ENCODE peak calls at places on chromosomes 12 and 14, in five cellular contexts. L is BE2C, N is uterus, J is LoVo, R is GM04504. M is an unnamed sample.
A peak's percentile ranks its signal among the peaks of the same experiment; 100 is the strongest.

GRCh38 chr14:24428628-24429394 is 657 bp downstream of the CBLN3 start:
- DNase-seq in L (no peak), N (peak; percentile 22), J (no peak), R (no peak), M (no peak)

GRCh38 chr12:47378907-47379306 is 299.1 kb upstream of the AMIGO2 start:
- DNase-seq in L (no peak), N (no peak), J (no peak), R (no peak), M (no peak)

GRCh38 chr14:93343266-93343665 is 3.7 kb upstream of the COX8C start:
- DNase-seq in L (no peak), N (no peak), J (no peak), R (no peak), M (no peak)

GRCh38 chr12:50458606-50459005 is 46.2 kb upstream of the DIP2B start:
- DNase-seq in L (no peak), N (no peak), J (no peak), R (no peak), M (no peak)

GRCh38 chr12:53006810-53007742 is 820 bp downstream of the EIF4B start:
- DNase-seq in L (peak; percentile 91), N (peak; percentile 54), J (peak; percentile 90), R (no peak), M (peak; percentile 62)

GRCh38 chr12:3491938-3492867 is 1.2 kb downstream of the PRMT8 start:
- DNase-seq in L (no peak), N (no peak), J (peak; percentile 57), R (peak; percentile 12), M (peak; percentile 47)

GRCh38 chr12:109767991-109768900 is 54.6 kb downstream of the FAM222A start:
- DNase-seq in L (peak; percentile 14), N (no peak), J (no peak), R (no peak), M (peak; percentile 22)

GRCh38 chr12:109461049-109461845 is 15.9 kb downstream of the KCTD10 start:
- DNase-seq in L (no peak), N (no peak), J (peak; percentile 24), R (no peak), M (peak; percentile 20)

GRCh38 chr12:9626291-9626690 is 18.6 kb upstream of the KLRB1 start:
- DNase-seq in L (no peak), N (no peak), J (no peak), R (no peak), M (no peak)

GRCh38 chr14:92589213-92589852 is 75.8 kb downstream of the RIN3 start:
- DNase-seq in L (no peak), N (peak; percentile 37), J (no peak), R (no peak), M (no peak)

GRCh38 chr12:103771466-103771865 is 69.6 kb downstream of the NT5DC3 start:
- DNase-seq in L (peak; percentile 62), N (peak; percentile 56), J (no peak), R (peak; percentile 25), M (peak; percentile 40)

GRCh38 chr12:131085125-131085815 is 131.6 kb downstream of the ADGRD1 start:
- DNase-seq in L (peak; percentile 2), N (no peak), J (no peak), R (no peak), M (no peak)

GRCh38 chr12:65590318-65590717 is 234.0 kb upstream of the HMGA2 start:
- DNase-seq in L (no peak), N (no peak), J (no peak), R (no peak), M (no peak)

GRCh38 chr14:99541677-99542470 is 60.7 kb downstream of the CCNK start:
- DNase-seq in L (peak; percentile 73), N (no peak), J (no peak), R (no peak), M (no peak)

GRCh38 chr12:57165741-57166140 is 18.3 kb upstream of the LRP1-AS start:
- DNase-seq in L (no peak), N (no peak), J (no peak), R (no peak), M (no peak)

GRCh38 chr12:23204933-23205778 is 580.2 kb downstream of the ETNK1 start:
- DNase-seq in L (peak; percentile 11), N (no peak), J (peak; percentile 69), R (peak; percentile 24), M (peak; percentile 42)

GRCh38 chr12:51601241-51601640 is 10.2 kb downstream of the SCN8A start:
- DNase-seq in L (no peak), N (no peak), J (no peak), R (no peak), M (no peak)

GRCh38 chr14:89388853-89389252 is 28.2 kb downstream of the FOXN3 start:
- DNase-seq in L (no peak), N (no peak), J (no peak), R (no peak), M (no peak)

GRCh38 chr12:49880756-49881390 is 22.8 kb downstream of the FAIM2 start:
- DNase-seq in L (no peak), N (no peak), J (no peak), R (no peak), M (no peak)

GRCh38 chr12:13864081-13864673 is 117.2 kb downstream of the GRIN2B start:
- DNase-seq in L (peak; percentile 76), N (peak; percentile 24), J (peak; percentile 82), R (peak; percentile 15), M (peak; percentile 79)

GRCh38 chr14:20802341-20803084 is at the start of gene RNASE1:
- DNase-seq in L (no peak), N (peak; percentile 49), J (peak; percentile 50), R (no peak), M (peak; percentile 82)

GRCh38 chr12:88471641-88472040 is 108.6 kb downstream of the KITLG start:
- DNase-seq in L (no peak), N (no peak), J (no peak), R (peak; percentile 64), M (no peak)

GRCh38 chr14:94372021-94372605 is 16.3 kb downstream of the SERPINA1 start:
- DNase-seq in L (no peak), N (no peak), J (no peak), R (no peak), M (no peak)

GRCh38 chr14:104031384-104031783 is 54.1 kb upstream of the ASPG start:
- DNase-seq in L (no peak), N (no peak), J (no peak), R (no peak), M (peak; percentile 3)

GRCh38 chr14:96102071-96102856 is 63.1 kb downstream of the C14orf132 start:
- DNase-seq in L (no peak), N (no peak), J (no peak), R (no peak), M (no peak)

GRCh38 chr14:28756896-28757570 is 9.6 kb upstream of the FOXG1 start:
- DNase-seq in L (peak; percentile 39), N (no peak), J (peak; percentile 12), R (peak; percentile 13), M (no peak)

GRCh38 chr12:24252580-24252979 is 303.1 kb upstream of the SOX5 start:
- DNase-seq in L (no peak), N (no peak), J (no peak), R (no peak), M (no peak)

GRCh38 chr12:6953417-6954315 is 2.5 kb downstream of the PTPN6 start:
- DNase-seq in L (no peak), N (no peak), J (no peak), R (no peak), M (peak; percentile 46)

GRCh38 chr14:77212933-77213656 is 31.5 kb downstream of the TMEM63C start:
- DNase-seq in L (peak; percentile 65), N (no peak), J (peak; percentile 64), R (no peak), M (peak; percentile 31)

GRCh38 chr14:61754627-61755381 is 7.4 kb upstream of the SNAPC1 start:
- DNase-seq in L (no peak), N (no peak), J (no peak), R (no peak), M (no peak)

GRCh38 chr12:132653567-132654290 is 33.4 kb downstream of the POLE start:
- DNase-seq in L (no peak), N (no peak), J (no peak), R (no peak), M (no peak)

GRCh38 chr12:18752280-18752920 is 14.5 kb downstream of the CAPZA3 start:
- DNase-seq in L (peak; percentile 24), N (peak; percentile 22), J (no peak), R (peak; percentile 91), M (no peak)